ENCODE peak calls at places on chromosomes 2 and 18, in five cellular contexts. One of them, this sample, is unnamed. For H3K4me1 and H3K9me3, the result is how much of the 10 kb centered on the place peaks cover.

GRCh38 chr18:40355701-40356100 is 1599.3 kb upstream of the PIK3C3 start:
- DNase-seq in A549: no peak
- DNase-seq in SK-N-SH: no peak
- DNase-seq in mucosa of descending colon: no peak
- DNase-seq in right atrium auricular region: no peak
- DNase-seq in this sample: no peak

GRCh38 chr2:1784087-1784486 is 39.8 kb upstream of the PXDN start:
- DNase-seq in A549: no peak
- DNase-seq in SK-N-SH: peak
- DNase-seq in mucosa of descending colon: no peak
- DNase-seq in right atrium auricular region: no peak
- DNase-seq in this sample: peak

GRCh38 chr2:20099780-20100179 is 48.4 kb upstream of the LAPTM4A start:
- DNase-seq in A549: no peak
- DNase-seq in SK-N-SH: no peak
- DNase-seq in mucosa of descending colon: no peak
- DNase-seq in right atrium auricular region: no peak
- DNase-seq in this sample: no peak

GRCh38 chr2:100995309-100996075 is 6.6 kb upstream of the RPL31 start:
- DNase-seq in A549: no peak
- DNase-seq in SK-N-SH: no peak
- DNase-seq in mucosa of descending colon: no peak
- DNase-seq in right atrium auricular region: no peak
- DNase-seq in this sample: no peak

GRCh38 chr18:43819397-43819796 is 542.1 kb upstream of the SYT4 start:
- DNase-seq in A549: no peak
- DNase-seq in SK-N-SH: no peak
- DNase-seq in mucosa of descending colon: no peak
- DNase-seq in right atrium auricular region: no peak
- DNase-seq in this sample: no peak

GRCh38 chr2:191302459-191303155 is 57.4 kb downstream of the MYO1B start:
- DNase-seq in A549: peak
- DNase-seq in SK-N-SH: peak
- DNase-seq in mucosa of descending colon: no peak
- DNase-seq in right atrium auricular region: no peak
- DNase-seq in this sample: no peak

GRCh38 chr2:171615071-171615470 is 72.2 kb upstream of the DYNC1I2 start:
- DNase-seq in A549: no peak
- DNase-seq in SK-N-SH: no peak
- DNase-seq in mucosa of descending colon: no peak
- DNase-seq in right atrium auricular region: no peak
- DNase-seq in this sample: no peak

GRCh38 chr2:237670641-237671040 is 43.3 kb downstream of the LRRFIP1 start:
- DNase-seq in A549: no peak
- DNase-seq in SK-N-SH: no peak
- DNase-seq in mucosa of descending colon: peak
- DNase-seq in right atrium auricular region: no peak
- DNase-seq in this sample: no peak

GRCh38 chr2:103789716-103790085 is 1027.9 kb downstream of the TMEM182 start:
- DNase-seq in A549: no peak
- DNase-seq in SK-N-SH: no peak
- DNase-seq in mucosa of descending colon: no peak
- DNase-seq in right atrium auricular region: no peak
- DNase-seq in this sample: no peak

GRCh38 chr2:162029287-162029901 is 44.6 kb downstream of the DPP4 start:
- DNase-seq in A549: no peak
- DNase-seq in SK-N-SH: peak
- DNase-seq in mucosa of descending colon: no peak
- DNase-seq in right atrium auricular region: no peak
- DNase-seq in this sample: peak

GRCh38 chr2:134315471-134315870 is 61.6 kb downstream of the MGAT5 start:
- DNase-seq in A549: no peak
- DNase-seq in SK-N-SH: no peak
- DNase-seq in mucosa of descending colon: no peak
- DNase-seq in right atrium auricular region: no peak
- DNase-seq in this sample: no peak

GRCh38 chr18:49565656-49566055 is 3.8 kb downstream of the LIPG start:
- DNase-seq in A549: no peak
- DNase-seq in SK-N-SH: peak
- DNase-seq in mucosa of descending colon: peak
- DNase-seq in right atrium auricular region: no peak
- DNase-seq in this sample: peak

GRCh38 chr2:98768765-98769476 is 38.0 kb upstream of the MGAT4A start:
- DNase-seq in A549: peak
- DNase-seq in SK-N-SH: no peak
- DNase-seq in mucosa of descending colon: no peak
- DNase-seq in right atrium auricular region: no peak
- DNase-seq in this sample: no peak

GRCh38 chr2:38064805-38065501 is 11.0 kb downstream of the CYP1B1 start:
- DNase-seq in A549: peak
- DNase-seq in SK-N-SH: no peak
- DNase-seq in mucosa of descending colon: no peak
- DNase-seq in right atrium auricular region: no peak
- DNase-seq in this sample: no peak

GRCh38 chr2:201797175-201797840 is 9.0 kb upstream of the CDK15 start:
- DNase-seq in A549: no peak
- DNase-seq in SK-N-SH: no peak
- DNase-seq in mucosa of descending colon: no peak
- DNase-seq in right atrium auricular region: no peak
- DNase-seq in this sample: no peak

DNA sequence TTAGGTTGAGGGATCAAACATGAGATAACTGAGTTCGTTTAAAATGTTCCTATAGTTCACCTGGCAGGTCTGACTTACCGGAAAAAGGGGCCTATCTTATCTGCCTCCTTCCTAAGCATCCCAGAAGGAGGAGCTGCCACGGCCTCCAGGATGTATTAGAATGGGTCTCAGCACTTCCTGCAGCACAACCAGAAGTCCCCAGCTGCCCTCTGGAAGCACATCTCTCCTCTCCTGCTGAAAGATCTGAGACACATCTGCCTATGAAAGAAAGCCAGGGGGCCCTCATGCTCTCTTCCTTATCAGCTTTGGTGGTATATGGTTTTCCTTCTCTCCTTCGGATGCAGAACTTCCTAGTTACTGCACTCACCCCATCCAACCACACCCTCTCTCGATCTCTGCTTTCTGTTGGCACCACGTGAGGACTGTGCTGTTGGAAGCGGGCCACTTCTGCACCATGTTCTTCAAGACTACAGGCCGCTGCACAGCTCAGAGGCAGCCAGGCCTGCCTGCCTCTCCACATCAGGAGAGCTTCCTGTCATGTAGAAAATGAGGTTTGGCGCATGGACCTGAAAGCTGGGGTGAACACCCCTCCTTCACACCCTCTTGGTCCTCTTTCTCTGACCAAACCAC is 6.5 kb downstream of the IGFBP5 start:
- DNase-seq in A549: no peak
- DNase-seq in SK-N-SH: no peak
- DNase-seq in mucosa of descending colon: no peak
- DNase-seq in right atrium auricular region: no peak
- DNase-seq in this sample: no peak
- H3K4me1 ChIP-seq in A549: under half
- H3K4me1 ChIP-seq in SK-N-SH: under half
- H3K4me1 ChIP-seq in mucosa of descending colon: under half
- H3K4me1 ChIP-seq in right atrium auricular region: under half
- H3K4me1 ChIP-seq in this sample: under half

GRCh38 chr2:224562831-224563230 is 22.3 kb downstream of the CUL3 start:
- DNase-seq in A549: no peak
- DNase-seq in SK-N-SH: peak
- DNase-seq in mucosa of descending colon: no peak
- DNase-seq in right atrium auricular region: no peak
- DNase-seq in this sample: no peak

GRCh38 chr2:224569654-224570053 is 15.5 kb downstream of the CUL3 start:
- DNase-seq in A549: no peak
- DNase-seq in SK-N-SH: no peak
- DNase-seq in mucosa of descending colon: no peak
- DNase-seq in right atrium auricular region: no peak
- DNase-seq in this sample: no peak

GRCh38 chr2:224561234-224562005 is 23.7 kb downstream of the CUL3 start:
- DNase-seq in A549: no peak
- DNase-seq in SK-N-SH: no peak
- DNase-seq in mucosa of descending colon: no peak
- DNase-seq in right atrium auricular region: no peak
- DNase-seq in this sample: no peak

GRCh38 chr2:224563537-224563936 is 21.6 kb downstream of the CUL3 start:
- DNase-seq in A549: no peak
- DNase-seq in SK-N-SH: no peak
- DNase-seq in mucosa of descending colon: no peak
- DNase-seq in right atrium auricular region: no peak
- DNase-seq in this sample: no peak

DNA sequence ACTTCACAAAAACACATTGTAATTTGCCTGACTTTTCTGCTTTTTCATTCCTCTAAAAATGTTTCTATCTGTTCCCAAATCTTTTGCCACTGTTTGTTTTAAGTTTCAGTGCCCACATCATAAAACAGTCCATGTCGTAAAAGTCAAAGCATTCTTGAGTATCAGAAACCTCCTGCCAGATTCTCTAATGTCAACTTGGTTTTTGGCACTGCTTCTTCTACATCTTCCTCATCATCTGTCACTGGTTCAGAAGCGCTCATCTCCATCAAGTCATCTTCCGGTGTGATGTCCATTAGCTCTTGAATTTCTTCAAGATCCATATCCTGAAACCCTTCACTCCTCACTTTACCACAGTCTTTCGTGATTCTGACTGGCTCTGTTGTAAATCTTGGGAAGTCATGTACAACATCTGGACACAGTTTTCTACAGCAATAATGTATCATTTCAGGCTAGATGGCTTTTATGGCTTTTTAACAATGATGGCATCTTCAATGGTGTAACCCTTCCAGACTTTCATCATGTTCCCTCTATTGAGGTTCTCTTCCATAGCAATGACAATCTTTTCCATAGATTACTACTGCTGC is 19.6 kb downstream of the CUL3 start:
- DNase-seq in A549: no peak
- DNase-seq in SK-N-SH: no peak
- DNase-seq in mucosa of descending colon: no peak
- DNase-seq in right atrium auricular region: no peak
- DNase-seq in this sample: no peak
- H3K9me3 ChIP-seq in A549: under half
- H3K9me3 ChIP-seq in SK-N-SH: under half
- H3K9me3 ChIP-seq in mucosa of descending colon: under half
- H3K9me3 ChIP-seq in right atrium auricular region: under half
- H3K9me3 ChIP-seq in this sample: under half

GRCh38 chr2:176742271-176742670 is 470.3 kb upstream of the HNRNPA3 start:
- DNase-seq in A549: no peak
- DNase-seq in SK-N-SH: no peak
- DNase-seq in mucosa of descending colon: no peak
- DNase-seq in right atrium auricular region: no peak
- DNase-seq in this sample: no peak

GRCh38 chr2:176745543-176746331 is 466.9 kb upstream of the HNRNPA3 start:
- DNase-seq in A549: no peak
- DNase-seq in SK-N-SH: no peak
- DNase-seq in mucosa of descending colon: no peak
- DNase-seq in right atrium auricular region: no peak
- DNase-seq in this sample: no peak

DNA sequence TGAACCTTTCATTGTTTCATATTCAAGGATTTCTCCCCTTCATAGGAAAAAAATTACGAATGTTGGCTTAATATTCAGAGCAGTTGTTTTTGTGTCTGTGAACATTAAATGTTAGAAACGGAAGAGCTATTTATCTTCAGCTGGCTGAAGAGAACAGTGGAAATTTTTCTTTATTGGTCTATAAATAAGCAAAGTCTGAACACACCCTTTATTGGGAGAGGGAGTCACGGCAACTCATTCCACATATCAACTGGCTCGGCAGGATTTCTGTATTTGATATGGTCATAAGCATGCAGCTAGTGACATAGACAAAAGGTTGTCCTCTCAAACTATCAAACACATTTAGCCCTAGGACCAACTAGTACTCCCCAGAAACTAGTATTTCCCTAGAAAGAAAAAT is 468.4 kb upstream of the HNRNPA3 start:
- DNase-seq in A549: no peak
- DNase-seq in SK-N-SH: no peak
- DNase-seq in mucosa of descending colon: peak
- DNase-seq in right atrium auricular region: no peak
- DNase-seq in this sample: no peak
- H3K4me1 ChIP-seq in A549: under half
- H3K4me1 ChIP-seq in SK-N-SH: under half
- H3K4me1 ChIP-seq in mucosa of descending colon: under half
- H3K4me1 ChIP-seq in right atrium auricular region: under half
- H3K4me1 ChIP-seq in this sample: under half

GRCh38 chr18:71426441-71426840 is 1117.7 kb downstream of the CBLN2 start:
- DNase-seq in A549: no peak
- DNase-seq in SK-N-SH: no peak
- DNase-seq in mucosa of descending colon: no peak
- DNase-seq in right atrium auricular region: no peak
- DNase-seq in this sample: no peak
- H3K9me3 ChIP-seq in A549: under half
- H3K9me3 ChIP-seq in SK-N-SH: under half
- H3K9me3 ChIP-seq in mucosa of descending colon: under half
- H3K9me3 ChIP-seq in right atrium auricular region: under half
- H3K9me3 ChIP-seq in this sample: under half

GRCh38 chr2:240559271-240559670 is 886 bp upstream of the DUSP28 start:
- DNase-seq in A549: no peak
- DNase-seq in SK-N-SH: no peak
- DNase-seq in mucosa of descending colon: no peak
- DNase-seq in right atrium auricular region: peak
- DNase-seq in this sample: peak

GRCh38 chr2:240558229-240558885 is 569 bp upstream of the ANKMY1 start:
- DNase-seq in A549: no peak
- DNase-seq in SK-N-SH: no peak
- DNase-seq in mucosa of descending colon: no peak
- DNase-seq in right atrium auricular region: peak
- DNase-seq in this sample: peak

GRCh38 chr2:240561325-240561971 is 1.3 kb downstream of the DUSP28 start:
- DNase-seq in A549: peak
- DNase-seq in SK-N-SH: no peak
- DNase-seq in mucosa of descending colon: no peak
- DNase-seq in right atrium auricular region: peak
- DNase-seq in this sample: peak

GRCh38 chr2:240560084-240560479 is at the start of gene DUSP28:
- DNase-seq in A549: peak
- DNase-seq in SK-N-SH: peak
- DNase-seq in mucosa of descending colon: peak
- DNase-seq in right atrium auricular region: peak
- DNase-seq in this sample: peak

GRCh38 chr2:240560480-240561324 is 545 bp downstream of the DUSP28 start:
- DNase-seq in A549: peak
- DNase-seq in SK-N-SH: peak
- DNase-seq in mucosa of descending colon: peak
- DNase-seq in right atrium auricular region: peak
- DNase-seq in this sample: peak
- H3K4me1 ChIP-seq in A549: under half
- H3K4me1 ChIP-seq in SK-N-SH: under half
- H3K4me1 ChIP-seq in mucosa of descending colon: half or more
- H3K4me1 ChIP-seq in right atrium auricular region: under half
- H3K4me1 ChIP-seq in this sample: half or more

This sample was measured in adrenal gland.